ENCODE peak calls at places on chromosomes 1 and 21, in four cellular contexts. L is tibial nerve, J is heart left ventricle, F is ovary. Q is an unnamed sample.

GRCh38 chr1:227937031-227937430 is 10.7 kb downstream of the WNT9A start:
- DNase-seq in L (no peak), J (no peak), F (no peak), Q (peak; percentile 31)

GRCh38 chr1:54229281-54229891 is 29.4 kb downstream of the MRPL37 start:
- DNase-seq in L (no peak), J (no peak), F (peak; percentile 69), Q (no peak)

GRCh38 chr1:113947388-113948107 is 18.4 kb downstream of the HIPK1 start:
- DNase-seq in L (no peak), J (no peak), F (no peak), Q (no peak)

GRCh38 chr1:46719689-46720088 is 775 bp upstream of the EFCAB14 start:
- DNase-seq in L (no peak), J (no peak), F (no peak), Q (no peak)

GRCh38 chr1:63321788-63322247 is 549 bp upstream of the FOXD3 start:
- DNase-seq in L (no peak), J (no peak), F (no peak), Q (no peak)

GRCh38 chr1:1162597-1163537 is 10.8 kb upstream of the TTLL10 start:
- DNase-seq in L (no peak), J (no peak), F (no peak), Q (no peak)

GRCh38 chr1:12075195-12076114 is 12.4 kb downstream of the TNFRSF8 start:
- DNase-seq in L (peak; percentile 13), J (peak; percentile 60), F (peak; percentile 91), Q (no peak)

GRCh38 chr1:35564037-35564883 is 6.7 kb downstream of the NCDN start:
- DNase-seq in L (peak; percentile 93), J (peak; percentile 78), F (peak; percentile 82), Q (peak; percentile 90)

GRCh38 chr1:164640673-164641352 is 81.8 kb downstream of the PBX1 start:
- DNase-seq in L (no peak), J (peak; percentile 45), F (no peak), Q (no peak)

GRCh38 chr1:110671323-110671722 is 3.4 kb downstream of the KCNA3 start:
- DNase-seq in L (no peak), J (no peak), F (no peak), Q (no peak)

GRCh38 chr1:101227837-101228236 is 9.0 kb upstream of the S1PR1 start:
- DNase-seq in L (no peak), J (no peak), F (no peak), Q (no peak)

GRCh38 chr1:167714098-167714850 is 7.5 kb upstream of the MPZL1 start:
- DNase-seq in L (peak; percentile 98), J (peak; percentile 92), F (peak; percentile 95), Q (peak; percentile 91)

GRCh38 chr1:17119076-17119743 is at the start of gene PADI2:
- DNase-seq in L (no peak), J (no peak), F (peak; percentile 65), Q (peak; percentile 84)

GRCh38 chr1:117929340-117930172 is at the start of the genes GDAP2 and WDR3:
- DNase-seq in L (peak; percentile 93), J (peak; percentile 97), F (peak; percentile 95), Q (peak; percentile 99)

GRCh38 chr1:25816112-25816718 is 3.5 kb upstream of the MTFR1L start:
- DNase-seq in L (no peak), J (no peak), F (no peak), Q (no peak)

GRCh38 chr1:243254233-243254926 is 701 bp downstream of the CEP170 start:
- DNase-seq in L (peak; percentile 48), J (peak; percentile 76), F (no peak), Q (peak; percentile 89)

GRCh38 chr1:30412241-30413110 is 310.9 kb downstream of the MATN1 start:
- DNase-seq in L (peak; percentile 2), J (no peak), F (no peak), Q (no peak)

GRCh38 chr1:84253891-84254290 is 47.6 kb upstream of the SAMD13 start:
- DNase-seq in L (no peak), J (peak; percentile 82), F (no peak), Q (peak; percentile 74)

GRCh38 chr1:209861242-209861641 is 33.5 kb downstream of the UTP25 start:
- DNase-seq in L (no peak), J (no peak), F (no peak), Q (no peak)

GRCh38 chr1:16181887-16182719 is 26.2 kb upstream of the EPHA2 start:
- DNase-seq in L (peak; percentile 84), J (peak; percentile 90), F (peak; percentile 92), Q (peak; percentile 93)

DNA sequence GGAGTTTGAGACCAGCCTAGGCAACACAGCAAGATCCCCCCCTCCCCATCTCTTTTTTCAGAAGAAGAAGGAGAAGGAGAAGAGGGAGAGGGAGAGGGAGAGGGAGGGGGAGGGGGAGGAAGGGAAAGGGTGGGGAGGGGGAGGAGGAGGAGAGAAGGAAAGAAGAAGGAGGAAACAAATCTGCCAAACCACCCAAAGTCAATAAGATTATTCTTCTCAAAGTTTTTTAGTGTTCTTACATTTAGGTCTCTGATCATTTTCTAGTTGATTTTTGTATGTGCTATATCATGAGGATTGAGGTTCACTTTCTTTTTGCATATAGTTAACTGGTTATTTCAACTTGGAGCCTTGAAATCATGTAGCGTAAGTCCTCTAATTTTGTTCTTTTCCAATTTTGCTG is 56.3 kb downstream of the VPS26C start:
- DNase-seq in L (no peak), J (no peak), F (no peak), Q (no peak)
- H3K4me1 ChIP-seq in L (no peaks in the 10 kb centered on the region), J (peaks cover 23% of the 10 kb centered on the region), F (no peaks in the 10 kb centered on the region), Q (peaks cover 6% of the 10 kb centered on the region)

GRCh38 chr1:93614550-93615200 is 67.0 kb downstream of the BCAR3 start:
- DNase-seq in L (no peak), J (no peak), F (no peak), Q (no peak)
- H3K27ac ChIP-seq in L (peak overlapping the region; percentile 85), J (peak overlapping the region; percentile 79), F (peak overlapping the region; percentile 50), Q (peak overlapping the region; percentile 55)

GRCh38 chr1:152035406-152036315 is 1.1 kb downstream of the S100A11 start:
- DNase-seq in L (no peak), J (no peak), F (no peak), Q (no peak)

GRCh38 chr1:152034654-152035405 is 2.0 kb downstream of the S100A11 start:
- DNase-seq in L (peak; percentile 43), J (peak; percentile 42), F (no peak), Q (no peak)

GRCh38 chr1:152037920-152038658 is 1.3 kb upstream of the S100A11 start:
- DNase-seq in L (no peak), J (no peak), F (no peak), Q (no peak)

GRCh38 chr1:152036316-152037216 is at the start of gene S100A11:
- DNase-seq in L (peak; percentile 89), J (peak; percentile 94), F (peak; percentile 91), Q (peak; percentile 97)

DNA sequence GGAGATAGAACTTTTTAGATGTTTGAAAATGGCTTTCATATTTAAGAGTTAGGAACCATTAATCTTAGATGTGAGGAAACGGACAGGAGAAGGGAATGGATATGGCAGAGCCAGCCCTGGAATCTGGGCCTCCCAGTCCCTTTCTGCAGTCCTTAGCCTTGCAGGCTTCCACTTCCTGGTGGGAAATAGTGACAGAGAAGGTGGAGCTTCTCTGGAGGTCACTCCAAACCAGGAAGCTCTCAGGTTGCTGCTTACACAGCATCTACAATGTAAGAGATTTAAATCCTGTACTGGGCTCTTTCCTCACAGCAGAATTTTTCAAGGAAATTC is 2.5 kb downstream of the S100A11 start:
- DNase-seq in L (no peak), J (no peak), F (no peak), Q (no peak)
- H3K4me1 ChIP-seq in L (no peaks in the 10 kb centered on the region), J (peaks cover 26% of the 10 kb centered on the region), F (peaks cover 3% of the 10 kb centered on the region), Q (peaks cover 5% of the 10 kb centered on the region)

GRCh38 chr1:152473887-152474537 is 36.6 kb upstream of the LCE5A start:
- DNase-seq in L (no peak), J (no peak), F (no peak), Q (no peak)
- H3K27ac ChIP-seq in L (no peak overlapping the region), J (no peak overlapping the region), F (no peak overlapping the region), Q (no peak overlapping the region)

GRCh38 chr1:64513557-64513956 is 43.6 kb downstream of the CACHD1 start:
- DNase-seq in L (no peak), J (no peak), F (no peak), Q (no peak)
- H3K4me1 ChIP-seq in L (no peaks in the 10 kb centered on the region), J (peaks cover 62% of the 10 kb centered on the region), F (peaks cover 41% of the 10 kb centered on the region), Q (peaks cover 4% of the 10 kb centered on the region)

GRCh38 chr1:89309828-89310227 is 37.2 kb upstream of the GBP5 start:
- DNase-seq in L (no peak), J (no peak), F (no peak), Q (no peak)

GRCh38 chr1:89312572-89312971 is 39.9 kb upstream of the GBP5 start:
- DNase-seq in L (no peak), J (no peak), F (no peak), Q (no peak)

GRCh38 chr1:89310505-89310904 is 37.8 kb upstream of the GBP5 start:
- DNase-seq in L (no peak), J (no peak), F (no peak), Q (no peak)

GRCh38 chr1:89311757-89312156 is 39.1 kb upstream of the GBP5 start:
- DNase-seq in L (no peak), J (peak; percentile 36), F (no peak), Q (no peak)

GRCh38 chr1:89310976-89311375 is 38.3 kb upstream of the GBP5 start:
- DNase-seq in L (no peak), J (no peak), F (no peak), Q (no peak)
- H3K27ac ChIP-seq in L (peak overlapping the region; percentile 81), J (peak overlapping the region; percentile 64), F (peak overlapping the region; percentile 55), Q (no peak overlapping the region)

DNA sequence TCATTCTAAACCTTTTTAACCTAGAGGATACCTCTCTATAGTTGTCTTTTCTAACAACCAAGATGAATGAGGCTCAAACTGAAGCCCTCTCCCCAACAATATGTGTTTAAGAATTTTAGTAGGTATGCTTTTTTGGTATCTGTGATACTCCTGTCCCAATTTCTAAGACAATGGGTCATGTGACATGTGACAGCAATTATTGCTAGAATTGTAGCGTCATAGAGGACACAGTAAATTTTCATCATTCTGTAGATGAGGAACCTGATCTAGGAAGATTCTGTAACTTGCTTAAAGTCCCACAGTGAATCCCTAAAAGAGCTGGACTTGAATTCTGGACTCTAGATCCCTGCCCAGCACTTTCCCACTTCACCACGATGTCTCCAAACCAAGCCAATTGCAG is 11.6 kb upstream of the CASQ1 start:
- DNase-seq in L (no peak), J (no peak), F (no peak), Q (no peak)
- H3K4me1 ChIP-seq in L (no peaks in the 10 kb centered on the region), J (no peaks in the 10 kb centered on the region), F (no peaks in the 10 kb centered on the region), Q (no peaks in the 10 kb centered on the region)

GRCh38 chr21:43574741-43575465 is 84.4 kb downstream of the HSF2BP start:
- DNase-seq in L (no peak), J (peak; percentile 47), F (peak; percentile 68), Q (peak; percentile 80)
- H3K27ac ChIP-seq in L (peak overlapping the region; percentile 67), J (peak overlapping the region; percentile 23), F (peak overlapping the region; percentile 57), Q (no peak overlapping the region)

GRCh38 chr1:207821464-207822045 is 69.7 kb downstream of the CD46 start:
- DNase-seq in L (no peak), J (no peak), F (no peak), Q (no peak)
- H3K4me1 ChIP-seq in L (no peaks in the 10 kb centered on the region), J (peaks cover 84% of the 10 kb centered on the region), F (peaks cover 46% of the 10 kb centered on the region), Q (no peaks in the 10 kb centered on the region)

GRCh38 chr1:156708245-156708661 is 2.9 kb upstream of the CRABP2 start:
- DNase-seq in L (no peak), J (no peak), F (no peak), Q (no peak)
- H3K27ac ChIP-seq in L (peak overlapping the region; percentile 12), J (peak overlapping the region; percentile 83), F (peak overlapping the region; percentile 81), Q (no peak overlapping the region)

Q was measured in aorta.